ENCODE peak calls at places on chromosomes 13 and 19, in five cellular contexts. L is CD8-positive, alpha-beta memory T cell; U is naive thymus-derived CD4-positive, alpha-beta T cell; B is mucosa of descending colon; K is mesenchymal stem cell. D is an unnamed sample.

GRCh38 chr19:6811906-6812305 is 39.4 kb downstream of the VAV1 start:
- DNase-seq in L (no peak), U (no peak), B (no peak), K (no peak), D (no peak)

GRCh38 chr13:82076421-82076820 is 1735.5 kb upstream of the SPRY2 start:
- DNase-seq in L (no peak), U (no peak), B (no peak), K (no peak), D (no peak)

GRCh38 chr19:16338470-16339360 is 14.1 kb downstream of the KLF2 start:
- DNase-seq in L (peak; percentile 41), U (peak; percentile 50), B (no peak), K (peak; percentile 87), D (peak; percentile 27)

GRCh38 chr19:40523322-40524047 is 53.2 kb upstream of the SHKBP1 start:
- DNase-seq in L (peak; percentile 26), U (no peak), B (peak; percentile 87), K (peak; percentile 55), D (peak; percentile 8)

GRCh38 chr19:43983912-43984686 is at the start of gene ZNF155:
- DNase-seq in L (peak; percentile 64), U (peak; percentile 69), B (peak; percentile 87), K (peak; percentile 98), D (peak; percentile 58)

GRCh38 chr13:46565808-46566750 is 13.1 kb downstream of the LRCH1 start:
- DNase-seq in L (no peak), U (no peak), B (no peak), K (no peak), D (no peak)

GRCh38 chr19:35099155-35099896 is 16.3 kb upstream of the FXYD3 start:
- DNase-seq in L (no peak), U (no peak), B (no peak), K (no peak), D (no peak)

GRCh38 chr13:21137696-21138095 is 38.7 kb downstream of the SKA3 start:
- DNase-seq in L (no peak), U (no peak), B (no peak), K (peak; percentile 44), D (no peak)

GRCh38 chr13:114319441-114319871 is 5.2 kb downstream of the CHAMP1 start:
- DNase-seq in L (no peak), U (no peak), B (no peak), K (peak; percentile 77), D (no peak)

GRCh38 chr19:29812080-29812880 is 489 bp downstream of the CCNE1 start:
- DNase-seq in L (no peak), U (peak; percentile 12), B (peak; percentile 57), K (no peak), D (peak; percentile 8)

GRCh38 chr19:19655051-19655594 is 8.4 kb downstream of the ATP13A1 start:
- DNase-seq in L (no peak), U (no peak), B (peak; percentile 18), K (no peak), D (no peak)

GRCh38 chr19:2249010-2249866 is at the start of gene AMH:
- DNase-seq in L (no peak), U (no peak), B (no peak), K (no peak), D (no peak)

GRCh38 chr19:6602729-6603114 is 11.8 kb upstream of the CD70 start:
- DNase-seq in L (no peak), U (no peak), B (no peak), K (no peak), D (no peak)

GRCh38 chr19:19635313-19635702 is 7.3 kb upstream of the LPAR2 start:
- DNase-seq in L (no peak), U (no peak), B (no peak), K (no peak), D (no peak)

GRCh38 chr19:2532252-2533071 is 56.5 kb downstream of the GADD45B start:
- DNase-seq in L (no peak), U (no peak), B (no peak), K (peak; percentile 88), D (no peak)

GRCh38 chr13:45674908-45675307 is 27.2 kb upstream of the CBY2 start:
- DNase-seq in L (no peak), U (no peak), B (no peak), K (peak; percentile 18), D (no peak)

GRCh38 chr13:102642475-102642874 is 45.7 kb downstream of the TPP2 start:
- DNase-seq in L (no peak), U (no peak), B (peak; percentile 43), K (no peak), D (no peak)

GRCh38 chr19:55406869-55407624 is 541 bp downstream of the UBE2S start:
- DNase-seq in L (no peak), U (no peak), B (no peak), K (peak; percentile 37), D (peak; percentile 5)

GRCh38 chr13:87089391-87089790 is 581.8 kb upstream of the SLITRK5 start:
- DNase-seq in L (no peak), U (no peak), B (no peak), K (peak; percentile 87), D (no peak)

GRCh38 chr19:35266904-35267817 is 1.6 kb upstream of the USF2 start:
- DNase-seq in L (no peak), U (no peak), B (peak; percentile 72), K (peak; percentile 3), D (peak; percentile 5)

GRCh38 chr19:10227215-10227971 is 3.7 kb downstream of the S1PR2 start:
- DNase-seq in L (no peak), U (no peak), B (no peak), K (no peak), D (no peak)

GRCh38 chr19:39566064-39566463 is 26.1 kb upstream of the EID2 start:
- DNase-seq in L (no peak), U (no peak), B (no peak), K (no peak), D (no peak)

GRCh38 chr19:47155141-47155540 is 24.5 kb downstream of the SAE1 start:
- DNase-seq in L (no peak), U (no peak), B (no peak), K (no peak), D (no peak)

GRCh38 chr19:13024958-13025653 is 29.8 kb downstream of the NFIX start:
- DNase-seq in L (no peak), U (no peak), B (peak; percentile 68), K (no peak), D (no peak)

GRCh38 chr19:1065606-1066109 is 1.3 kb upstream of the ARHGAP45 start:
- DNase-seq in L (no peak), U (no peak), B (peak; percentile 73), K (no peak), D (no peak)
- H3K4me3 ChIP-seq in L (peak overlapping the region; percentile 26), U (peak overlapping the region; percentile 27), B (no peak overlapping the region), K (no peak overlapping the region), D (no peak overlapping the region)

GRCh38 chr19:45100202-45100600 is 7.2 kb downstream of the PPP1R37 start:
- DNase-seq in L (no peak), U (no peak), B (no peak), K (no peak), D (no peak)

GRCh38 chr19:45097450-45097775 is 4.4 kb downstream of the PPP1R37 start:
- DNase-seq in L (no peak), U (no peak), B (no peak), K (no peak), D (no peak)

GRCh38 chr19:45099465-45100201 is 6.7 kb downstream of the PPP1R37 start:
- DNase-seq in L (no peak), U (no peak), B (no peak), K (no peak), D (no peak)

GRCh38 chr19:45097776-45098520 is 5.0 kb downstream of the PPP1R37 start:
- DNase-seq in L (no peak), U (no peak), B (no peak), K (peak; percentile 97), D (no peak)

DNA sequence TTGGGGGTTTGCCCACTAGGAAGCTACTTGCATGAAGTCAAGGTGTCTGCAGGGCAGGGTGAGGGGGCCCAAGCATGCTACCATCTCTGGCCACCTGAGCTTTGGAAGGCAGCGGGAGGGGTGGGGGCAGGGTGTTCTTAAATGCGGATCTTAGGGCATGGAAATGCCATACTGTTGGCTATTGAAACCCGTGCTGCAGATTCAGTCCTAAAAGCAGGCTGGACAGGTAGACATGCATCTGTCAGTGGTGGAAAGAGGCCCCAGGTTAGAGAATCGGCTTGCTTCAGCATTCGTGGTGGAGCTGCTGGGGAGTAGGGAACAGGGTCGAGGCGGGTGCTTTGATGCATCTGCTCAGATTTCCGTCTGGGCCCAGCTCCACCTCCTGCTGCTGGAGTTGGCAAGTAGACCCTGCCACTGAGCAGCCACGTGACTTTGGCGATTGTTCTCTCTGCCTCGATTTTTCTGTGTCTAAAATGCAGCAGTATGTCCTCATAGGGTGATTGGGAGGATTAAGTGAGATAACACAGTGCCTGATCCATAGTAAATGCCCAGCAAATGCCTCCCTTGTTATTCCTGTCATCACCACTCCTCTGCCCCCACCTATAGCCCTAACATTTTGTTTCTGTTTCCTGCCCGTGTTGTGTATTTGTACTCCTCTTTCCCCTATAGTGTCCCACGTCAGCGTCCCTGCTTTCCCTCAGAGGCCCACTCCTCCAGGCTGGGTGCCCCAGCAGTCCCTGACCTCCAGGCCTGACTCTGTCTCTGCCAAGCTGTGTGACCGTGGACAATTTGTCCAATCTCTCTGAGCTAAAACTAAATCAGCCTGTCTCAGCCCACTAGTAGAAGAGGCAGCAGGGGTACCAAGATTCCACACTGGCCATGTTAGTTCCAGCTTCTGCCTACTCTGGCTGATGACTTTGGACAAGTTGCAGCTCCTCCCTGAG is 5.8 kb downstream of the PPP1R37 start:
- DNase-seq in L (no peak), U (no peak), B (no peak), K (no peak), D (no peak)
- H3K4me1 ChIP-seq in L (peaks cover 64% of the 10 kb centered on the region), U (peaks cover 30% of the 10 kb centered on the region), B (peaks cover 34% of the 10 kb centered on the region), K (peaks cover 75% of the 10 kb centered on the region), D (peaks cover 32% of the 10 kb centered on the region)

GRCh38 chr13:43360911-43361605 is 337.7 kb downstream of the DNAJC15 start:
- DNase-seq in L (no peak), U (no peak), B (no peak), K (peak; percentile 33), D (no peak)

GRCh38 chr13:43359536-43359935 is 336.1 kb downstream of the DNAJC15 start:
- DNase-seq in L (no peak), U (no peak), B (no peak), K (no peak), D (no peak)

GRCh38 chr13:43363156-43363918 is 340.0 kb downstream of the DNAJC15 start:
- DNase-seq in L (no peak), U (no peak), B (no peak), K (peak; percentile 79), D (no peak)

GRCh38 chr13:43357435-43358065 is 334.2 kb downstream of the DNAJC15 start:
- DNase-seq in L (no peak), U (no peak), B (no peak), K (no peak), D (no peak)

GRCh38 chr13:43360196-43360595 is 336.8 kb downstream of the DNAJC15 start:
- DNase-seq in L (no peak), U (no peak), B (no peak), K (no peak), D (no peak)
- H3K4me3 ChIP-seq in L (no peak overlapping the region), U (no peak overlapping the region), B (no peak overlapping the region), K (no peak overlapping the region), D (no peak overlapping the region)

GRCh38 chr19:7872306-7873204 is 1.6 kb downstream of the PRR36 start:
- DNase-seq in L (no peak), U (no peak), B (no peak), K (no peak), D (no peak)

GRCh38 chr19:7870571-7871279 is 3.5 kb downstream of the PRR36 start:
- DNase-seq in L (peak; percentile 48), U (no peak), B (peak; percentile 79), K (peak; percentile 56), D (peak; percentile 38)

GRCh38 chr19:7871280-7871529 is 3.0 kb downstream of the PRR36 start:
- DNase-seq in L (no peak), U (no peak), B (no peak), K (no peak), D (no peak)

GRCh38 chr19:7869910-7870511 is 4.2 kb downstream of the PRR36 start:
- DNase-seq in L (peak; percentile 52), U (no peak), B (peak; percentile 72), K (peak; percentile 63), D (peak; percentile 47)

GRCh38 chr19:7871530-7872305 is 2.5 kb downstream of the PRR36 start:
- DNase-seq in L (peak; percentile 72), U (peak; percentile 79), B (peak; percentile 95), K (peak; percentile 96), D (peak; percentile 71)
- H3K4me1 ChIP-seq in L (peaks cover 31% of the 10 kb centered on the region), U (peaks cover 16% of the 10 kb centered on the region), B (peaks cover 35% of the 10 kb centered on the region), K (peaks cover 53% of the 10 kb centered on the region), D (peaks cover 46% of the 10 kb centered on the region)

D was measured in effector memory CD4-positive, alpha-beta T cell.